ENCODE peak calls at places on chromosomes 16 and 17, in ten cellular contexts. One of them, this sample, is unnamed.

GRCh38 chr17:21089933-21090888 is 36.6 kb upstream of the DHRS7B start:
- DNase-seq in heart left ventricle: no peak
- DNase-seq in midbrain: no peak
- DNase-seq in iris pigment epithelial cell: no peak
- DNase-seq in NCI-H460: no peak
- DNase-seq in A549: no peak
- DNase-seq in MM.1S: no peak
- DNase-seq in aorta: no peak
- DNase-seq in cardiac muscle cell: no peak
- DNase-seq in AG09319: no peak
- DNase-seq in this sample: no peak

GRCh38 chr17:50051082-50051576 is 4.8 kb upstream of the ITGA3 start:
- DNase-seq in heart left ventricle: no peak
- DNase-seq in midbrain: no peak
- DNase-seq in iris pigment epithelial cell: peak
- DNase-seq in NCI-H460: peak
- DNase-seq in A549: peak
- DNase-seq in MM.1S: peak
- DNase-seq in aorta: no peak
- DNase-seq in cardiac muscle cell: peak
- DNase-seq in AG09319: no peak
- DNase-seq in this sample: peak

GRCh38 chr17:82228278-82228841 is 482 bp upstream of the SLC16A3 start:
- DNase-seq in heart left ventricle: peak
- DNase-seq in midbrain: no peak
- DNase-seq in iris pigment epithelial cell: no peak
- DNase-seq in NCI-H460: no peak
- DNase-seq in A549: no peak
- DNase-seq in MM.1S: peak
- DNase-seq in aorta: peak
- DNase-seq in cardiac muscle cell: peak
- DNase-seq in AG09319: no peak
- DNase-seq in this sample: no peak

GRCh38 chr17:58493506-58493905 is 5.3 kb upstream of the HSF5 start:
- DNase-seq in heart left ventricle: no peak
- DNase-seq in midbrain: no peak
- DNase-seq in iris pigment epithelial cell: no peak
- DNase-seq in NCI-H460: no peak
- DNase-seq in A549: no peak
- DNase-seq in MM.1S: no peak
- DNase-seq in aorta: no peak
- DNase-seq in cardiac muscle cell: no peak
- DNase-seq in AG09319: no peak
- DNase-seq in this sample: no peak

GRCh38 chr16:17777461-17777863 is 306.7 kb upstream of the XYLT1 start:
- DNase-seq in heart left ventricle: no peak
- DNase-seq in midbrain: no peak
- DNase-seq in iris pigment epithelial cell: no peak
- DNase-seq in NCI-H460: peak
- DNase-seq in A549: no peak
- DNase-seq in MM.1S: no peak
- DNase-seq in aorta: no peak
- DNase-seq in cardiac muscle cell: no peak
- DNase-seq in AG09319: peak
- DNase-seq in this sample: no peak

GRCh38 chr16:73025506-73026131 is 22.3 kb downstream of the ZFHX3 start:
- DNase-seq in heart left ventricle: no peak
- DNase-seq in midbrain: no peak
- DNase-seq in iris pigment epithelial cell: no peak
- DNase-seq in NCI-H460: no peak
- DNase-seq in A549: no peak
- DNase-seq in MM.1S: no peak
- DNase-seq in aorta: no peak
- DNase-seq in cardiac muscle cell: peak
- DNase-seq in AG09319: no peak
- DNase-seq in this sample: no peak

GRCh38 chr16:25707982-25708583 is 16.3 kb downstream of the HS3ST4 start:
- DNase-seq in heart left ventricle: no peak
- DNase-seq in midbrain: no peak
- DNase-seq in iris pigment epithelial cell: peak
- DNase-seq in NCI-H460: peak
- DNase-seq in A549: peak
- DNase-seq in MM.1S: peak
- DNase-seq in aorta: no peak
- DNase-seq in cardiac muscle cell: peak
- DNase-seq in AG09319: no peak
- DNase-seq in this sample: no peak

GRCh38 chr17:40903129-40903847 is 18.2 kb upstream of the KRT20 start:
- DNase-seq in heart left ventricle: no peak
- DNase-seq in midbrain: no peak
- DNase-seq in iris pigment epithelial cell: peak
- DNase-seq in NCI-H460: no peak
- DNase-seq in A549: peak
- DNase-seq in MM.1S: no peak
- DNase-seq in aorta: no peak
- DNase-seq in cardiac muscle cell: no peak
- DNase-seq in AG09319: no peak
- DNase-seq in this sample: peak

GRCh38 chr16:75097941-75098897 is 18.4 kb downstream of the LDHD start:
- DNase-seq in heart left ventricle: no peak
- DNase-seq in midbrain: no peak
- DNase-seq in iris pigment epithelial cell: no peak
- DNase-seq in NCI-H460: no peak
- DNase-seq in A549: no peak
- DNase-seq in MM.1S: no peak
- DNase-seq in aorta: no peak
- DNase-seq in cardiac muscle cell: no peak
- DNase-seq in AG09319: no peak
- DNase-seq in this sample: no peak

GRCh38 chr17:66983414-66984021 is 19.0 kb downstream of the CACNG4 start:
- DNase-seq in heart left ventricle: no peak
- DNase-seq in midbrain: no peak
- DNase-seq in iris pigment epithelial cell: no peak
- DNase-seq in NCI-H460: no peak
- DNase-seq in A549: no peak
- DNase-seq in MM.1S: no peak
- DNase-seq in aorta: no peak
- DNase-seq in cardiac muscle cell: no peak
- DNase-seq in AG09319: no peak
- DNase-seq in this sample: no peak

GRCh38 chr17:47853616-47854015 is 2.7 kb upstream of the SP6 start:
- DNase-seq in heart left ventricle: no peak
- DNase-seq in midbrain: no peak
- DNase-seq in iris pigment epithelial cell: no peak
- DNase-seq in NCI-H460: no peak
- DNase-seq in A549: no peak
- DNase-seq in MM.1S: no peak
- DNase-seq in aorta: no peak
- DNase-seq in cardiac muscle cell: no peak
- DNase-seq in AG09319: no peak
- DNase-seq in this sample: no peak

GRCh38 chr17:83177611-83178532 is 98.5 kb downstream of the METRNL start:
- DNase-seq in heart left ventricle: peak
- DNase-seq in midbrain: no peak
- DNase-seq in iris pigment epithelial cell: no peak
- DNase-seq in NCI-H460: no peak
- DNase-seq in A549: no peak
- DNase-seq in MM.1S: no peak
- DNase-seq in aorta: peak
- DNase-seq in cardiac muscle cell: no peak
- DNase-seq in AG09319: no peak
- DNase-seq in this sample: no peak

GRCh38 chr16:27326738-27327585 is 13.2 kb downstream of the IL4R start:
- DNase-seq in heart left ventricle: peak
- DNase-seq in midbrain: peak
- DNase-seq in iris pigment epithelial cell: peak
- DNase-seq in NCI-H460: no peak
- DNase-seq in A549: peak
- DNase-seq in MM.1S: no peak
- DNase-seq in aorta: peak
- DNase-seq in cardiac muscle cell: peak
- DNase-seq in AG09319: peak
- DNase-seq in this sample: peak

GRCh38 chr17:16583781-16584180 is 14.8 kb upstream of the ZNF287 start:
- DNase-seq in heart left ventricle: no peak
- DNase-seq in midbrain: no peak
- DNase-seq in iris pigment epithelial cell: no peak
- DNase-seq in NCI-H460: no peak
- DNase-seq in A549: no peak
- DNase-seq in MM.1S: no peak
- DNase-seq in aorta: no peak
- DNase-seq in cardiac muscle cell: no peak
- DNase-seq in AG09319: no peak
- DNase-seq in this sample: no peak

GRCh38 chr17:81665205-81666091 is 957 bp downstream of the OXLD1 start:
- DNase-seq in heart left ventricle: no peak
- DNase-seq in midbrain: no peak
- DNase-seq in iris pigment epithelial cell: peak
- DNase-seq in NCI-H460: no peak
- DNase-seq in A549: peak
- DNase-seq in MM.1S: peak
- DNase-seq in aorta: no peak
- DNase-seq in cardiac muscle cell: peak
- DNase-seq in AG09319: no peak
- DNase-seq in this sample: peak

GRCh38 chr16:48592839-48593429 is 17.0 kb downstream of the N4BP1 start:
- DNase-seq in heart left ventricle: no peak
- DNase-seq in midbrain: no peak
- DNase-seq in iris pigment epithelial cell: no peak
- DNase-seq in NCI-H460: no peak
- DNase-seq in A549: peak
- DNase-seq in MM.1S: peak
- DNase-seq in aorta: no peak
- DNase-seq in cardiac muscle cell: no peak
- DNase-seq in AG09319: no peak
- DNase-seq in this sample: no peak

GRCh38 chr16:15038689-15039088 is 17.2 kb downstream of the NTAN1 start:
- DNase-seq in heart left ventricle: no peak
- DNase-seq in midbrain: no peak
- DNase-seq in iris pigment epithelial cell: no peak
- DNase-seq in NCI-H460: no peak
- DNase-seq in A549: no peak
- DNase-seq in MM.1S: no peak
- DNase-seq in aorta: no peak
- DNase-seq in cardiac muscle cell: no peak
- DNase-seq in AG09319: no peak
- DNase-seq in this sample: no peak

GRCh38 chr17:72422505-72423285 is 301.9 kb downstream of the SOX9 start:
- DNase-seq in heart left ventricle: peak
- DNase-seq in midbrain: no peak
- DNase-seq in iris pigment epithelial cell: peak
- DNase-seq in NCI-H460: peak
- DNase-seq in A549: peak
- DNase-seq in MM.1S: peak
- DNase-seq in aorta: peak
- DNase-seq in cardiac muscle cell: peak
- DNase-seq in AG09319: peak
- DNase-seq in this sample: peak

GRCh38 chr17:32519769-32520701 is 33.2 kb downstream of the CDK5R1 start:
- DNase-seq in heart left ventricle: peak
- DNase-seq in midbrain: no peak
- DNase-seq in iris pigment epithelial cell: peak
- DNase-seq in NCI-H460: no peak
- DNase-seq in A549: no peak
- DNase-seq in MM.1S: no peak
- DNase-seq in aorta: no peak
- DNase-seq in cardiac muscle cell: peak
- DNase-seq in AG09319: no peak
- DNase-seq in this sample: peak

GRCh38 chr16:27362570-27363245 is 39.3 kb upstream of the IL21R start:
- DNase-seq in heart left ventricle: no peak
- DNase-seq in midbrain: no peak
- DNase-seq in iris pigment epithelial cell: no peak
- DNase-seq in NCI-H460: no peak
- DNase-seq in A549: no peak
- DNase-seq in MM.1S: no peak
- DNase-seq in aorta: no peak
- DNase-seq in cardiac muscle cell: no peak
- DNase-seq in AG09319: no peak
- DNase-seq in this sample: no peak

GRCh38 chr17:80348551-80349436 is 66.2 kb upstream of the ENDOV start:
- DNase-seq in heart left ventricle: no peak
- DNase-seq in midbrain: no peak
- DNase-seq in iris pigment epithelial cell: peak
- DNase-seq in NCI-H460: no peak
- DNase-seq in A549: no peak
- DNase-seq in MM.1S: no peak
- DNase-seq in aorta: peak
- DNase-seq in cardiac muscle cell: no peak
- DNase-seq in AG09319: no peak
- DNase-seq in this sample: no peak

GRCh38 chr16:66168777-66169176 is 197.7 kb upstream of the CDH5 start:
- DNase-seq in heart left ventricle: no peak
- DNase-seq in midbrain: no peak
- DNase-seq in iris pigment epithelial cell: no peak
- DNase-seq in NCI-H460: no peak
- DNase-seq in A549: no peak
- DNase-seq in MM.1S: no peak
- DNase-seq in aorta: no peak
- DNase-seq in cardiac muscle cell: no peak
- DNase-seq in AG09319: no peak
- DNase-seq in this sample: no peak

GRCh38 chr17:21042434-21043295 is at the start of gene USP22:
- DNase-seq in heart left ventricle: no peak
- DNase-seq in midbrain: peak
- DNase-seq in iris pigment epithelial cell: no peak
- DNase-seq in NCI-H460: no peak
- DNase-seq in A549: no peak
- DNase-seq in MM.1S: no peak
- DNase-seq in aorta: no peak
- DNase-seq in cardiac muscle cell: no peak
- DNase-seq in AG09319: no peak
- DNase-seq in this sample: peak

GRCh38 chr17:17151541-17151940 is 54.6 kb downstream of the PLD6 start:
- DNase-seq in heart left ventricle: no peak
- DNase-seq in midbrain: no peak
- DNase-seq in iris pigment epithelial cell: peak
- DNase-seq in NCI-H460: no peak
- DNase-seq in A549: peak
- DNase-seq in MM.1S: no peak
- DNase-seq in aorta: no peak
- DNase-seq in cardiac muscle cell: peak
- DNase-seq in AG09319: no peak
- DNase-seq in this sample: peak

GRCh38 chr17:49496183-49496865 is 1.2 kb downstream of the NGFR start:
- DNase-seq in heart left ventricle: peak
- DNase-seq in midbrain: peak
- DNase-seq in iris pigment epithelial cell: peak
- DNase-seq in NCI-H460: peak
- DNase-seq in A549: peak
- DNase-seq in MM.1S: peak
- DNase-seq in aorta: peak
- DNase-seq in cardiac muscle cell: peak
- DNase-seq in AG09319: no peak
- DNase-seq in this sample: no peak

GRCh38 chr16:65118866-65119265 is 3.0 kb downstream of the CDH11 start:
- DNase-seq in heart left ventricle: no peak
- DNase-seq in midbrain: no peak
- DNase-seq in iris pigment epithelial cell: no peak
- DNase-seq in NCI-H460: no peak
- DNase-seq in A549: no peak
- DNase-seq in MM.1S: no peak
- DNase-seq in aorta: no peak
- DNase-seq in cardiac muscle cell: no peak
- DNase-seq in AG09319: no peak
- DNase-seq in this sample: no peak

GRCh38 chr17:51585514-51586104 is 325.3 kb downstream of the UTP18 start:
- DNase-seq in heart left ventricle: no peak
- DNase-seq in midbrain: no peak
- DNase-seq in iris pigment epithelial cell: no peak
- DNase-seq in NCI-H460: peak
- DNase-seq in A549: peak
- DNase-seq in MM.1S: peak
- DNase-seq in aorta: no peak
- DNase-seq in cardiac muscle cell: no peak
- DNase-seq in AG09319: no peak
- DNase-seq in this sample: peak

GRCh38 chr17:68210570-68210969 is 37.3 kb upstream of the AMZ2 start:
- DNase-seq in heart left ventricle: no peak
- DNase-seq in midbrain: no peak
- DNase-seq in iris pigment epithelial cell: no peak
- DNase-seq in NCI-H460: no peak
- DNase-seq in A549: no peak
- DNase-seq in MM.1S: no peak
- DNase-seq in aorta: peak
- DNase-seq in cardiac muscle cell: no peak
- DNase-seq in AG09319: no peak
- DNase-seq in this sample: no peak